ENCODE peak calls at places on chromosomes 11 and 22, in five cellular contexts. J, U, Z, Q and T are unnamed samples.
A peak's percentile ranks its signal among the peaks of the same experiment; 100 is the strongest.

GRCh38 chr22:20509344-20510047 is 2.1 kb downstream of the MED15 start:
- DNase-seq in J (peak; percentile 80), U (peak; percentile 48), Z (peak; percentile 81), Q (peak; percentile 41), T (no peak)

GRCh38 chr22:44580756-44581435 is 82.9 kb upstream of the RTL6 start:
- DNase-seq in J (no peak), U (no peak), Z (peak; percentile 9), Q (no peak), T (peak; percentile 19)

GRCh38 chr11:91966368-91966767 is 258.2 kb upstream of the FAT3 start:
- DNase-seq in J (no peak), U (no peak), Z (no peak), Q (no peak), T (no peak)

GRCh38 chr11:47983464-47984397 is 3.4 kb downstream of the PTPRJ start:
- DNase-seq in J (peak; percentile 67), U (no peak), Z (no peak), Q (no peak), T (no peak)

GRCh38 chr11:28521075-28521474 is 412.9 kb downstream of the METTL15 start:
- DNase-seq in J (no peak), U (no peak), Z (no peak), Q (no peak), T (no peak)

GRCh38 chr11:9745411-9746211 is 81.7 kb downstream of the SWAP70 start:
- DNase-seq in J (no peak), U (no peak), Z (no peak), Q (no peak), T (no peak)

GRCh38 chr22:44532466-44533025 is 34.5 kb upstream of the RTL6 start:
- DNase-seq in J (peak; percentile 7), U (no peak), Z (no peak), Q (no peak), T (no peak)

GRCh38 chr11:101254037-101254436 is 124.4 kb upstream of the PGR start:
- DNase-seq in J (no peak), U (no peak), Z (no peak), Q (no peak), T (no peak)

GRCh38 chr11:129223701-129224149 is 31.6 kb upstream of the ARHGAP32 start:
- DNase-seq in J (no peak), U (no peak), Z (no peak), Q (no peak), T (no peak)

GRCh38 chr11:94144233-94144632 is 15.6 kb downstream of the PANX1 start:
- DNase-seq in J (peak; percentile 46), U (no peak), Z (no peak), Q (no peak), T (no peak)

GRCh38 chr11:14445542-14446530 is 53.8 kb downstream of the COPB1 start:
- DNase-seq in J (peak; percentile 51), U (no peak), Z (no peak), Q (peak; percentile 4), T (no peak)

GRCh38 chr11:72102162-72102561 is 935 bp downstream of the LAMTOR1 start:
- DNase-seq in J (no peak), U (no peak), Z (no peak), Q (no peak), T (no peak)

GRCh38 chr22:39266398-39267030 is 21.7 kb upstream of the PDGFB start:
- DNase-seq in J (no peak), U (no peak), Z (peak; percentile 57), Q (no peak), T (no peak)

GRCh38 chr11:117677729-117678310 is 119.2 kb downstream of the DSCAML1 start:
- DNase-seq in J (no peak), U (no peak), Z (no peak), Q (no peak), T (peak; percentile 63)

GRCh38 chr11:69941546-69942332 is 122.5 kb upstream of the FGF3 start:
- DNase-seq in J (no peak), U (no peak), Z (no peak), Q (no peak), T (peak; percentile 54)

GRCh38 chr11:95088946-95089619 is 563 bp upstream of the ENDOD1 start:
- DNase-seq in J (no peak), U (no peak), Z (no peak), Q (peak; percentile 21), T (no peak)

GRCh38 chr11:107598225-107599139 is 7.5 kb downstream of the ELMOD1 start:
- DNase-seq in J (peak; percentile 71), U (peak; percentile 22), Z (no peak), Q (peak; percentile 73), T (no peak)

GRCh38 chr11:84780689-84781293 is 846.4 kb downstream of the DLG2 start:
- DNase-seq in J (peak; percentile 74), U (no peak), Z (no peak), Q (peak; percentile 63), T (no peak)
- TF ChIP-seq CTCF in J (peak; percentile 81), U (peak; percentile 50), Z (peak; percentile 38), Q (peak; percentile 65), T (peak; percentile 6)

GRCh38 chr11:75214411-75214821 is 26.2 kb upstream of the TPBGL start:
- DNase-seq in J (peak; percentile 90), U (peak; percentile 80), Z (peak; percentile 88), Q (peak; percentile 99), T (peak; percentile 79)
- TF ChIP-seq CTCF in J (peak; percentile 54), U (peak; percentile 15), Z (peak; percentile 23), Q (peak; percentile 64), T (no peak)

GRCh38 chr11:120335928-120336640 is at the start of gene ARHGEF12:
- DNase-seq in J (peak; percentile 97), U (peak; percentile 84), Z (peak; percentile 98), Q (peak; percentile 99), T (peak; percentile 94)
- TF ChIP-seq CTCF in J (peak; percentile 83), U (peak; percentile 62), Z (peak; percentile 5), Q (peak; percentile 34), T (no peak)

GRCh38 chr22:30424471-30425326 is 869 bp upstream of the MTFP1 start:
- DNase-seq in J (no peak), U (no peak), Z (no peak), Q (peak; percentile 48), T (no peak)
- TF ChIP-seq CTCF in J (no peak), U (no peak), Z (no peak), Q (no peak), T (no peak)

GRCh38 chr11:77770629-77771028 is 49.9 kb downstream of the RSF1 start:
- DNase-seq in J (no peak), U (no peak), Z (no peak), Q (no peak), T (no peak)
- TF ChIP-seq CTCF in J (no peak), U (no peak), Z (no peak), Q (no peak), T (no peak)

DNA sequence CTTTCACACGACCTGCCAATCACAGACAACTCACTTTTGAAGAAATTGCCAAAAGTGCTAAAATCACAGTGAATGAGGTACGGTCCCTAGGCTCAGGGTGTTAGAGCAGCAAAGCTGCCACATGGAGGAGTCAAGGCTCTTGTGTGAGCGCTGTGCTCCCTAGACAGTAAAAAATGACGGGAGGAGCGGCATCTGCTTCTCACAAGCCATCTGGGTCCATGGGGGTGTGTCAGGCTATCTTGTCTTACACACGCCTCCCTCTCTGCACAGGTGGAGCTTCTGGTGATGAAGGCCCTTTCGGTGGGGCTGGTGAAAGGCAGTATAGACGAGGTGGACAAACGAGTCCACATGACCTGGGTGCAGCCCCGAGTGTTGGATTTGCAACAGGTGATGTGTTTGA is 14.8 kb downstream of the PSMD13 start:
- DNase-seq in J (no peak), U (no peak), Z (no peak), Q (no peak), T (no peak)
- TF ChIP-seq CTCF in J (no peak), U (no peak), Z (no peak), Q (peak; percentile 16), T (no peak)

DNA sequence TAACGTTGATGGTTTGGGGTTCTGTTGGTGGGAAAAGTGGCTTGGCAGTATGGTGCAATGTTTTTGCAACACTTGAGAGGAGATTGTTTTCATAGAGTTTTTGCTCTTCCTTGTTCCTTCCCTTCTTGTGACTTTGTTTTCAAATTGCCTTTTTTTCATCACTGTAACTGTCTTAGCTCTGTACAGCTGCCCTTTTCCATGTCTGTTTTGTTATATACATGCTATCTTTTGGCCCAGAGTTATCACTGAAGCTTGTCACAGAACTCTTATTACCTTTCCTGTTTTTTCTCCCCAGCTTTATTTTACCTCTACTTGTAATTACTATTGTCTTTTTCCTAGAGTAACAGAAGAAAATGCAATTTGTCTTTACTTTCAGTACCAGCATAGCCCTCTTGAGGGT is 154.1 kb downstream of the DDX10 start:
- DNase-seq in J (no peak), U (no peak), Z (no peak), Q (no peak), T (no peak)
- TF ChIP-seq CTCF in J (no peak), U (no peak), Z (no peak), Q (no peak), T (no peak)